ENCODE peak calls at places on chromosomes 2 and 18, in six cellular contexts. S is Panc1, R is K562, V is HCT116, T is upper lobe of left lung, L is GM23338. A is an unnamed sample.
A peak's percentile ranks its signal among the peaks of the same experiment; 100 is the strongest.

GRCh38 chr18:77554061-77554460 is 304.4 kb downstream of the GALR1 start:
- ATAC-seq in S (no peak), R (no peak), V (no peak), T (no peak), L (no peak), A (no peak)

GRCh38 chr2:201888476-201888875 is 82.1 kb downstream of the CDK15 start:
- ATAC-seq in S (no peak), R (no peak), V (no peak), T (no peak), L (peak; percentile 75), A (no peak)

GRCh38 chr18:60404686-60405085 is 32.1 kb upstream of the MC4R start:
- ATAC-seq in S (no peak), R (no peak), V (no peak), T (no peak), L (no peak), A (no peak)

GRCh38 chr2:236815746-236816145 is 246.1 kb downstream of the ACKR3 start:
- ATAC-seq in S (no peak), R (no peak), V (no peak), T (no peak), L (no peak), A (no peak)

GRCh38 chr2:215506604-215506990 is 70.7 kb upstream of the FN1 start:
- ATAC-seq in S (no peak), R (no peak), V (no peak), T (no peak), L (no peak), A (no peak)

GRCh38 chr2:234954551-234954992 is 2.8 kb downstream of the SH3BP4 start:
- ATAC-seq in S (no peak), R (no peak), V (no peak), T (no peak), L (peak; percentile 16), A (no peak)

GRCh38 chr2:54550523-54550922 is 94.4 kb downstream of the SPTBN1 start:
- ATAC-seq in S (no peak), R (no peak), V (no peak), T (no peak), L (peak; percentile 46), A (no peak)

GRCh38 chr2:200306719-200306968 is 151 bp downstream of the SPATS2L start:
- ATAC-seq in S (no peak), R (peak; percentile 84), V (no peak), T (no peak), L (peak; percentile 50), A (no peak)

GRCh38 chr2:127516031-127516430 is 10.3 kb downstream of the IWS1 start:
- ATAC-seq in S (peak; percentile 11), R (no peak), V (no peak), T (peak; percentile 91), L (no peak), A (peak; percentile 91)

GRCh38 chr2:191385416-191386160 is 140.4 kb downstream of the MYO1B start:
- ATAC-seq in S (no peak), R (no peak), V (no peak), T (no peak), L (no peak), A (no peak)

GRCh38 chr2:120552079-120552478 is 183.6 kb upstream of the GLI2 start:
- ATAC-seq in S (no peak), R (peak; percentile 47), V (no peak), T (no peak), L (peak; percentile 37), A (no peak)

GRCh38 chr18:10454800-10455550 is 540 bp downstream of the APCDD1 start:
- ATAC-seq in S (peak; percentile 88), R (no peak), V (no peak), T (peak; percentile 60), L (peak; percentile 54), A (peak; percentile 37)

GRCh38 chr2:148515170-148515569 is 129.4 kb upstream of the EPC2 start:
- ATAC-seq in S (no peak), R (no peak), V (no peak), T (no peak), L (no peak), A (no peak)

GRCh38 chr2:118388771-118389170 is 300.5 kb downstream of the INSIG2 start:
- ATAC-seq in S (no peak), R (no peak), V (no peak), T (no peak), L (no peak), A (no peak)

GRCh38 chr2:168378960-168379669 is 77.0 kb upstream of the CERS6 start:
- ATAC-seq in S (no peak), R (no peak), V (no peak), T (no peak), L (no peak), A (no peak)

GRCh38 chr2:212073360-212073759 is 465.2 kb downstream of the ERBB4 start:
- ATAC-seq in S (no peak), R (no peak), V (no peak), T (no peak), L (peak; percentile 63), A (no peak)

GRCh38 chr2:6186332-6187100 is 494.3 kb downstream of the SOX11 start:
- ATAC-seq in S (peak; percentile 48), R (no peak), V (no peak), T (peak; percentile 81), L (no peak), A (peak; percentile 41)

GRCh38 chr2:44268259-44268649 is 7.0 kb upstream of the SLC3A1 start:
- ATAC-seq in S (no peak), R (no peak), V (no peak), T (no peak), L (no peak), A (no peak)

GRCh38 chr2:217656366-217656765 is 346.4 kb downstream of the TNS1 start:
- ATAC-seq in S (no peak), R (no peak), V (no peak), T (no peak), L (no peak), A (no peak)

GRCh38 chr2:43950383-43951008 is 45.3 kb downstream of the LRPPRC start:
- ATAC-seq in S (peak; percentile 86), R (peak; percentile 80), V (peak; percentile 84), T (no peak), L (peak; percentile 38), A (no peak)

GRCh38 chr2:36834203-36834602 is 132.1 kb downstream of the STRN start:
- ATAC-seq in S (no peak), R (no peak), V (no peak), T (no peak), L (no peak), A (no peak)

DNA sequence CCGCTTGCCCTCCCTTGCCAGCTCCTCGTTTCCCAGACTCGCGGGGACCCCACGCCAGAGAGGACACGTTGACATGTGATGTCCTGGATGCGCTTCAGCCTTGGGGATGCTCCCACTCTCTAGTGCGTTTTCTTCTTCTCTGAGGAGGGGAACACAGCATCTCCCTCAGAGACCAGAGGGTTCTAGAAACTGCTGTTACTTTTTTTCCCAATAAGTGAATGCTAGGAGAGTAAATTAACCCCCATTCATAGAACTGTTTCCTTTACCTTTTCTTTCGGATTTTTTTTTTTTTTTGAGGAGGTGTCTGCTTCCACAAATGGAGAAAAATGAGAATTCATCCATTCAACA is 370 bp upstream of the EFEMP1 start:
- ATAC-seq in S (peak; percentile 29), R (no peak), V (no peak), T (no peak), L (peak; percentile 15), A (peak; percentile 31)
- TF ChIP-seq POLR2AphosphoS5 in S (no peak), R (no peak), V (no peak), T (no peak), L (no peak), A (no peak)

DNA sequence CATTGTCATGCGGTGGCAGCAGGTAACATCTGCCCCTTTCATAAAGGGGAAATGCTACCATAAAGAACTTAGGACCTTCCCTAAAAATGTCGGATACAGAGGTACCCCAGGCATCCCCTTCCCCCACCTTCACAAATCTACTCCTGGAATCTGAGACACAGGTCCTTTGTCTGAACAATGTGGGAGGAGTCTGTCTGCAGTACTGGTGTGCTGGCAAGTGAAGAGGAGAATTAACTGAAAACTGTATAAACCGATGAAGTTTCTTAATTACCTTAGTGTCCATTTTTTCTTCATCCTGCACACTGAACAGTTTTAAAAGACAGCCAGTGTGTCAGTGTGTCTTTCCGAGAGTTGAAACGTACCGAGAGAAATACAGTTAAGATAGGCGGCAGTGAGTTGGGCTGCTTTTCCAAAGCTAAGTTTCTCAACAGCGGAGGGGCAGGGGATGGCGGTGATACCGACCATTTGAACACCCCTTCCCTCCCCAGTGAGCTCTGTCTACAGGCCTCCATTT is 1.8 kb downstream of the MEX3C start:
- ATAC-seq in S (no peak), R (no peak), V (no peak), T (no peak), L (peak; percentile 38), A (no peak)
- TF ChIP-seq POLR2AphosphoS5 in S (no peak), R (no peak), V (peak; percentile 31), T (no peak), L (no peak), A (no peak)

GRCh38 chr18:65906621-65907034 is 155.8 kb downstream of the CDH7 start:
- ATAC-seq in S (peak; percentile 51), R (no peak), V (no peak), T (no peak), L (peak; percentile 99), A (no peak)
- TF ChIP-seq POLR2AphosphoS5 in S (no peak), R (no peak), V (no peak), T (no peak), L (peak; percentile 53), A (no peak)

DNA sequence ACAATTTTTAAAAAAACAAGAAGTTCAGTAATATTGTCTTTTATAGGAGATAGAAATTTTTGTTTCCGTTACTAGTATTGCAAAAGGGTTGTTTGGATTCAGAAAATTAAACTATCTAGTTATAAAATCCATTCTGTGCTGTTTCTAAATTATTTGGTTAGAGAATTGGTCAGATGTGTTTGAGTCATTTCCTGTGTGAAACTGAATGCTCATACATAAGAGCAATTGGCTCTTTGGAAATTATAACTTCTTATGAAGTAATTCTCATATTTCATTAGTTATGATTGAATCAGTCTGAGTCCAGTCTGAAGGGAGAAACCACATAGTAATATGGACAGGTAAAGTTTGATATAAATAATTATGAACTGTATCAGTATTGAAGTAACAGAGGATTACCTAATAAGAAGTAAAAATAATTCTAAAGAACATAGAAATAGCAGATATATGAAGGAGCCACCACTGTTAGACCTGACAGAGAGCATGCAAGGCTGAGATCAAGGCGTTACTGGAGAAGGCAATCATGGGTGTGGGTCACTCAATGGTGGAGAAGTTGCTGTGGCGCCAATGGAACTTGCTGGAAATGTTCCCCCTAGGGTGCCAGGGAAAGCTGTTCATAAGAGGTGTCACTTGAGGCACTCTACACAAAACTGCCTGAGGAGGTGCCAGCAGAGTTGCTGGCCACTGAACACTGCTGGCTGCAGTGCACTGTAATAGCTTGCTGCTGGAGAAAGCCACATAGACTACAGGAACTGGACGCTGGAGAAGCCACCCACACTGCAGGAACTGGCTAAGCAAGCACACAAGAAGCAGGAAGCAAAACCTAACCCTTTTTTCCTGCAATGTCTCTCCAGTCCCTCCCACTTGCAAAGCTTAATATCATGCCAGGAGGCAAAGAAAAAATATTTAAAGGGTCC is 18.0 kb upstream of the FAP start:
- ATAC-seq in S (no peak), R (no peak), V (peak; percentile 61), T (peak; percentile 87), L (no peak), A (peak; percentile 79)
- TF ChIP-seq POLR2AphosphoS5 in S (no peak), R (no peak), V (no peak), T (no peak), L (no peak), A (no peak)

A was measured in gastroesophageal sphincter.